ENCODE peak calls at places on chromosomes 2 and 18, in seven cellular contexts. T, Z, J, O, F, E and G are unnamed samples.

GRCh38 chr2:236679906-236680305 is 110.3 kb downstream of the ACKR3 start:
- DNase-seq in J (no peak), F (peak; percentile 65), Z (no peak), O (no peak), E (no peak), T (no peak), G (no peak)

GRCh38 chr2:10173258-10174005 is 50.9 kb downstream of the RRM2 start:
- DNase-seq in Z (no peak), T (no peak), O (no peak), E (no peak), F (no peak), J (no peak), G (no peak)

GRCh38 chr2:71888741-71889445 is 258.8 kb downstream of the CYP26B1 start:
- DNase-seq in E (no peak), J (no peak), T (no peak), Z (no peak), O (no peak), F (peak; percentile 33), G (no peak)

GRCh38 chr2:240585101-240585500 is 1.4 kb upstream of the CAPN10 start:
- DNase-seq in O (peak; percentile 23), E (no peak), T (no peak), Z (no peak), F (no peak), J (peak; percentile 6), G (no peak)

GRCh38 chr2:79982445-79982844 is 322.1 kb downstream of the LRRTM1 start:
- DNase-seq in J (no peak), T (no peak), O (no peak), F (no peak), E (peak; percentile 71), Z (no peak), G (no peak)

GRCh38 chr2:152415231-152415642 is 80.3 kb downstream of the FMNL2 start:
- DNase-seq in Z (no peak), O (no peak), F (peak; percentile 47), T (peak; percentile 36), E (no peak), J (no peak), G (no peak)

GRCh38 chr2:76748581-76749296 is 773.4 kb downstream of the LRRTM4 start:
- DNase-seq in J (no peak), O (no peak), Z (no peak), F (no peak), T (no peak), E (no peak), G (no peak)

GRCh38 chr2:126882736-126883660 is 15.7 kb upstream of the TEX51 start:
- DNase-seq in E (no peak), O (no peak), J (no peak), F (no peak), Z (no peak), T (no peak), G (no peak)

GRCh38 chr2:69969126-69969983 is 7.9 kb upstream of the ASPRV1 start:
- DNase-seq in Z (no peak), E (no peak), O (no peak), J (no peak), F (no peak), T (no peak), G (peak; percentile 60)

GRCh38 chr2:167264380-167264779 is 376.1 kb downstream of the XIRP2 start:
- DNase-seq in F (no peak), Z (peak; percentile 21), J (no peak), T (no peak), O (no peak), E (peak; percentile 23), G (no peak)

GRCh38 chr2:235940330-235940729 is 227.9 kb downstream of the GBX2 start:
- DNase-seq in J (peak; percentile 28), F (peak; percentile 95), O (no peak), Z (peak; percentile 98), T (no peak), E (no peak), G (peak; percentile 48)

GRCh38 chr2:73776869-73777519 is 2.9 kb downstream of the DUSP11 start:
- DNase-seq in F (no peak), O (no peak), J (no peak), Z (no peak), T (no peak), E (no peak), G (no peak)

GRCh38 chr2:149040451-149040850 is 2.0 kb downstream of the LYPD6B start:
- DNase-seq in Z (peak; percentile 11), J (no peak), F (no peak), T (peak; percentile 42), E (peak; percentile 65), O (no peak), G (no peak)

GRCh38 chr2:86518498-86518897 is 44.7 kb downstream of the CHMP3 start:
- DNase-seq in J (no peak), F (peak; percentile 14), Z (peak; percentile 33), T (no peak), O (no peak), E (no peak), G (no peak)

GRCh38 chr2:202084265-202084664 is 11.2 kb downstream of the KIAA2012 start:
- DNase-seq in O (no peak), J (no peak), Z (no peak), T (no peak), F (no peak), E (no peak), G (no peak)

GRCh38 chr2:221549143-221549542 is 23.0 kb downstream of the EPHA4 start:
- DNase-seq in T (no peak), Z (no peak), O (no peak), F (peak; percentile 73), J (no peak), E (no peak), G (no peak)

GRCh38 chr2:67412424-67412823 is 15.3 kb downstream of the ETAA1 start:
- DNase-seq in J (no peak), Z (no peak), E (no peak), F (no peak), T (no peak), O (no peak), G (no peak)

GRCh38 chr2:144354953-144355352 is 165.0 kb downstream of the ZEB2 start:
- DNase-seq in F (peak; percentile 31), T (no peak), Z (peak; percentile 59), J (no peak), E (no peak), O (no peak), G (peak; percentile 68)

GRCh38 chr2:158740591-158740990 is 54.5 kb upstream of the DAPL1 start:
- DNase-seq in E (no peak), Z (peak; percentile 85), F (peak; percentile 67), O (no peak), T (no peak), J (no peak), G (peak; percentile 37)

GRCh38 chr18:42730272-42730671 is 385.2 kb downstream of the RIT2 start:
- DNase-seq in Z (no peak), F (no peak), O (no peak), T (no peak), E (no peak), J (no peak), G (no peak)

GRCh38 chr2:204900910-204901309 is 355.6 kb downstream of the PARD3B start:
- DNase-seq in O (peak; percentile 49), T (no peak), E (peak; percentile 18), F (peak; percentile 12), J (no peak), Z (peak; percentile 4), G (peak; percentile 75)

GRCh38 chr2:216676630-216677029 is 18.7 kb downstream of the IGFBP5 start:
- DNase-seq in O (no peak), E (no peak), T (no peak), Z (no peak), J (no peak), F (no peak), G (no peak)

GRCh38 chr2:12050381-12050780 is 303.9 kb downstream of the LPIN1 start:
- DNase-seq in Z (peak; percentile 29), F (peak; percentile 83), E (no peak), T (no peak), J (no peak), O (no peak), G (no peak)

GRCh38 chr18:32770651-32771168 is 2.1 kb downstream of the KLHL14 start:
- DNase-seq in E (peak; percentile 21), F (no peak), O (no peak), Z (no peak), J (no peak), T (no peak), G (no peak)
- H3K4me3 ChIP-seq in E (peak overlapping the region; percentile 24), F (no peak overlapping the region), O (peak overlapping the region; percentile 60), Z (peak overlapping the region; percentile 85), J (peak overlapping the region; percentile 64), T (no peak overlapping the region), G (no peak overlapping the region)

DNA sequence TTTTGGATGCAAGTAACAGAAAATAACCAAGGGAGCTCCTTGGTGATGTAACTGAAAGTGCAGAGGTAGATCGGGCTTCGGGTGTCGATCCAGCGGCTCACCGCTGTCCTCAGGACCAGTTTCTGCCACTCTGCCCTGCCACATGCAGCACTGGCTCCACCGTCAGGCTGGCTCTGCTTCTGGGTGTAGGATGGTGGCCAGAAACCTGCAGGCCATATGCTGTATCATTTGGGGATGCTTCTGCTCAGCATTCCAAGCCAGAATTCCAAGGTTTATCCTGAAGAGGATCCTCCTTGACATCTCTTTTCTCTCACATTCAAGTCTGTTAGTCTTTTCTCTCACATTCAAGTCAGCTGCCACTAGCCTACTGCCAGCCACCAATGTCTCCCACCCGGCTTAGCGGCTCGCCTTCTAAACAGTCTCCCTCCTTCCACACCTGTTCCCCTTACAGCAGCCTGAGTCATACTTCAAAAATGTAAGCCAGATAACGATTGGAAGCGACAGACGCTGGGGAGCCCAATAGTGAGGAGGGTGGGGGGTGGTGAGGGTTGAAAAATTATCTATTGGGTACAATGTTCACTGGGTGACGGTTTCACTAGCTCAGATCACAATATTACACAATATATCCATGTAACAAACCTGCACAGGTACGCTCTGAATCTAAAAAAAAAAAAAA is 38.6 kb upstream of the SP3 start:
- DNase-seq in F (no peak), Z (no peak), E (no peak), J (no peak), O (no peak), T (no peak), G (no peak)
- TF ChIP-seq CTCF in F (peak; percentile 40), Z (no peak), E (no peak), J (peak; percentile 47), O (peak; percentile 25), T (no peak), G (no peak)

DNA sequence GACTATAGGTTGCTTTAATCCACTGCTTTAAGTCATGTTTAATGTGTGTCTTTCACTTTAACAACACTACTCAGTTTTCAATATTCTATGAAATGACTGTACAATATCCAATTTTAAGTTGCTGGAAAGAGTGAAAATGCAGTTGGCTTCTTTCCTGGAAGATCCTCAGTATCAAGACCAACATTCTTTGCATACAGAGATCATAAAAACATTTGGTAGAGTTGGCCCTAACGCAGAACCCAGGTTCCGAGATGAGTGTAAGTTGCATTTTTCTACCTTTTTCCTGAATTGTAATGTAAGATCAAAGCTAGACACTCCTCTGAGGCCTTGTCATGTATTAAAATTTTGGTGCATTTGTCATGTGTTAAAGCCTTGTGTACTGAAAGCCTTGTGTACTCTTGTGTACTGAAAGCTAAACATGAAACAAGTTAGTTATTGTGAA is 42.9 kb upstream of the TNFRSF11A start:
- DNase-seq in O (no peak), J (no peak), E (no peak), T (no peak), F (peak; percentile 82), Z (peak; percentile 82), G (no peak)
- H3K4me3 ChIP-seq in O (no peak overlapping the region), J (no peak overlapping the region), E (no peak overlapping the region), T (no peak overlapping the region), F (no peak overlapping the region), Z (no peak overlapping the region), G (no peak overlapping the region)

DNA sequence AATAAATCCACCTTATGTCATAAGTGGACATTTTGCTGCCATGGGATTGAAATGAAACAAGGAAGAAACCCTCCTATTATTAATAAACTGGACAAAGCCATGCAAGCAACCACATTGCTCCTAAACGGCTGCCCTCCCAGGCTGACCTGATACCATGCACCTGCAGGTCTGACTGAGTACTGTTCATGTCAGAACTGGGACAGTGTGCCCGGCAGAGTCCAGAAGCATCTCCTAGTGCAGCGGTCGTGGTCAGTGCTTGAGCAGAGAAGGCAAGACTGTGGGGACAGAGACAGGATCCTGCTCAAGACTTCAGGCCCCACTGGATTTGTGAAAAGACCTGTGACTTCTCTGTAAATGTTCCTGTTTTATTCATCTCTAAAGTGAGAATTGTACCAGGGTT is 13.7 kb downstream of the RNF144A start:
- DNase-seq in T (no peak), O (no peak), J (no peak), E (no peak), F (no peak), Z (no peak), G (no peak)
- TF ChIP-seq CTCF in T (no peak), O (no peak), J (no peak), E (no peak), F (no peak), Z (no peak), G (no peak)